ENCODE peak calls at places on chromosomes 1 and 21, in ten cellular contexts. One of them, this sample, is unnamed. For H3K4me1 and H3K9me2, the result is how much of the 10 kb centered on the place peaks cover.

GRCh38 chr1:112674986-112675727 is 698 bp downstream of the MOV10 start:
- DNase-seq in GM23338: peak
- DNase-seq in MM.1S: no peak
- DNase-seq in SK-N-SH: peak
- DNase-seq in HCT116: no peak
- DNase-seq in hepatocyte: peak
- DNase-seq in PC-3: peak
- DNase-seq in GM23248: peak
- DNase-seq in OCI-LY7: peak
- DNase-seq in PC-9: no peak
- DNase-seq in this sample: peak

GRCh38 chr1:60875139-60875538 is 207.2 kb upstream of the NFIA start:
- DNase-seq in GM23338: no peak
- DNase-seq in MM.1S: no peak
- DNase-seq in SK-N-SH: no peak
- DNase-seq in HCT116: no peak
- DNase-seq in hepatocyte: no peak
- DNase-seq in PC-3: no peak
- DNase-seq in GM23248: peak
- DNase-seq in OCI-LY7: no peak
- DNase-seq in PC-9: no peak
- DNase-seq in this sample: no peak

GRCh38 chr21:15455819-15456462 is 273.8 kb upstream of the USP25 start:
- DNase-seq in GM23338: no peak
- DNase-seq in MM.1S: no peak
- DNase-seq in SK-N-SH: no peak
- DNase-seq in HCT116: no peak
- DNase-seq in hepatocyte: peak
- DNase-seq in PC-3: no peak
- DNase-seq in GM23248: no peak
- DNase-seq in OCI-LY7: no peak
- DNase-seq in PC-9: no peak
- DNase-seq in this sample: no peak

GRCh38 chr1:169368406-169368769 is 393 bp downstream of the BLZF1 start:
- DNase-seq in GM23338: peak
- DNase-seq in MM.1S: peak
- DNase-seq in SK-N-SH: peak
- DNase-seq in HCT116: no peak
- DNase-seq in hepatocyte: peak
- DNase-seq in PC-3: peak
- DNase-seq in GM23248: peak
- DNase-seq in OCI-LY7: peak
- DNase-seq in PC-9: no peak
- DNase-seq in this sample: peak

GRCh38 chr21:34077888-34078287 is 4.5 kb downstream of the MRPS6 start:
- DNase-seq in GM23338: no peak
- DNase-seq in MM.1S: no peak
- DNase-seq in SK-N-SH: no peak
- DNase-seq in HCT116: no peak
- DNase-seq in hepatocyte: no peak
- DNase-seq in PC-3: no peak
- DNase-seq in GM23248: no peak
- DNase-seq in OCI-LY7: no peak
- DNase-seq in PC-9: no peak
- DNase-seq in this sample: no peak

GRCh38 chr1:165224504-165224903 is 132.0 kb downstream of the LMX1A start:
- DNase-seq in GM23338: no peak
- DNase-seq in MM.1S: no peak
- DNase-seq in SK-N-SH: no peak
- DNase-seq in HCT116: no peak
- DNase-seq in hepatocyte: no peak
- DNase-seq in PC-3: no peak
- DNase-seq in GM23248: no peak
- DNase-seq in OCI-LY7: no peak
- DNase-seq in PC-9: no peak
- DNase-seq in this sample: no peak

GRCh38 chr1:110059133-110059863 is 11.2 kb downstream of the ALX3 start:
- DNase-seq in GM23338: no peak
- DNase-seq in MM.1S: no peak
- DNase-seq in SK-N-SH: peak
- DNase-seq in HCT116: no peak
- DNase-seq in hepatocyte: no peak
- DNase-seq in PC-3: no peak
- DNase-seq in GM23248: no peak
- DNase-seq in OCI-LY7: no peak
- DNase-seq in PC-9: no peak
- DNase-seq in this sample: no peak

GRCh38 chr21:46352156-46352499 is 28.2 kb downstream of the PCNT start:
- DNase-seq in GM23338: no peak
- DNase-seq in MM.1S: no peak
- DNase-seq in SK-N-SH: no peak
- DNase-seq in HCT116: no peak
- DNase-seq in hepatocyte: no peak
- DNase-seq in PC-3: no peak
- DNase-seq in GM23248: no peak
- DNase-seq in OCI-LY7: no peak
- DNase-seq in PC-9: no peak
- DNase-seq in this sample: no peak

GRCh38 chr1:209241481-209241880 is 342.0 kb upstream of the CAMK1G start:
- DNase-seq in GM23338: no peak
- DNase-seq in MM.1S: no peak
- DNase-seq in SK-N-SH: no peak
- DNase-seq in HCT116: no peak
- DNase-seq in hepatocyte: peak
- DNase-seq in PC-3: no peak
- DNase-seq in GM23248: peak
- DNase-seq in OCI-LY7: no peak
- DNase-seq in PC-9: no peak
- DNase-seq in this sample: no peak

GRCh38 chr21:27423073-27423472 is 456.2 kb upstream of the ADAMTS5 start:
- DNase-seq in GM23338: no peak
- DNase-seq in MM.1S: no peak
- DNase-seq in SK-N-SH: no peak
- DNase-seq in HCT116: no peak
- DNase-seq in hepatocyte: no peak
- DNase-seq in PC-3: peak
- DNase-seq in GM23248: peak
- DNase-seq in OCI-LY7: no peak
- DNase-seq in PC-9: no peak
- DNase-seq in this sample: no peak

GRCh38 chr1:25881266-25881665 is 5.8 kb upstream of the PAQR7 start:
- DNase-seq in GM23338: no peak
- DNase-seq in MM.1S: no peak
- DNase-seq in SK-N-SH: no peak
- DNase-seq in HCT116: no peak
- DNase-seq in hepatocyte: no peak
- DNase-seq in PC-3: no peak
- DNase-seq in GM23248: no peak
- DNase-seq in OCI-LY7: no peak
- DNase-seq in PC-9: no peak
- DNase-seq in this sample: no peak
- H3K4me1 ChIP-seq in GM23338: under half
- H3K4me1 ChIP-seq in MM.1S: under half
- H3K4me1 ChIP-seq in SK-N-SH: under half
- H3K4me1 ChIP-seq in HCT116: under half
- H3K4me1 ChIP-seq in hepatocyte: under half
- H3K4me1 ChIP-seq in PC-3: under half
- H3K4me1 ChIP-seq in GM23248: under half
- H3K4me1 ChIP-seq in OCI-LY7: under half
- H3K4me1 ChIP-seq in PC-9: under half
- H3K4me1 ChIP-seq in this sample: under half

GRCh38 chr1:153206631-153207030 is 3.4 kb downstream of the LELP1 start:
- DNase-seq in GM23338: no peak
- DNase-seq in MM.1S: no peak
- DNase-seq in SK-N-SH: no peak
- DNase-seq in HCT116: no peak
- DNase-seq in hepatocyte: no peak
- DNase-seq in PC-3: no peak
- DNase-seq in GM23248: no peak
- DNase-seq in OCI-LY7: no peak
- DNase-seq in PC-9: no peak
- DNase-seq in this sample: no peak
- H3K9me2 ChIP-seq in GM23338: under half
- H3K9me2 ChIP-seq in MM.1S: under half
- H3K9me2 ChIP-seq in SK-N-SH: under half
- H3K9me2 ChIP-seq in HCT116: under half
- H3K9me2 ChIP-seq in hepatocyte: under half
- H3K9me2 ChIP-seq in PC-3: under half
- H3K9me2 ChIP-seq in GM23248: under half
- H3K9me2 ChIP-seq in OCI-LY7: under half
- H3K9me2 ChIP-seq in PC-9: under half
- H3K9me2 ChIP-seq in this sample: under half

DNA sequence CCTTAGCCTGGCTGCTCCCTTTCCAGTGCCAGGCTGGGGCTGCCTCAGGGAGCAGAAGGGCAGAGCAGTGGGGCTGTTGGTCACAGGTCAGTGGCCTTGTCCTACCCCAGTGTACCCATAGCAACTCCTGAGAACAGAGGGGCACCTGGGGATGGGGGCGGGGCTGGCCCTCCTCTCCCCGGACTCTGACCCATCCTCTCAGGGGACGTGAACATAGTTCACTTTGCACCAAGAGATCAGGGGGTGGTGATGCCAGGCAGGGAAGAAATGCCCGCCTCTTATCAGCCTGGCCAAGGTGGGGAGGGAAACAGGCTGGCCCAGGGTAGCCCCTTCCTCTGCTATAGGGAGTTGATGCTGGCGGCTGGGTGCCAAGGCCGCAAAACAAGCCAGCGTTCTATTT is 4.9 kb downstream of the ETNK2 start:
- DNase-seq in GM23338: no peak
- DNase-seq in MM.1S: no peak
- DNase-seq in SK-N-SH: no peak
- DNase-seq in HCT116: no peak
- DNase-seq in hepatocyte: no peak
- DNase-seq in PC-3: no peak
- DNase-seq in GM23248: no peak
- DNase-seq in OCI-LY7: no peak
- DNase-seq in PC-9: no peak
- DNase-seq in this sample: no peak
- H3K4me1 ChIP-seq in GM23338: under half
- H3K4me1 ChIP-seq in MM.1S: under half
- H3K4me1 ChIP-seq in SK-N-SH: under half
- H3K4me1 ChIP-seq in HCT116: under half
- H3K4me1 ChIP-seq in hepatocyte: under half
- H3K4me1 ChIP-seq in PC-3: under half
- H3K4me1 ChIP-seq in GM23248: under half
- H3K4me1 ChIP-seq in OCI-LY7: under half
- H3K4me1 ChIP-seq in PC-9: under half
- H3K4me1 ChIP-seq in this sample: under half

DNA sequence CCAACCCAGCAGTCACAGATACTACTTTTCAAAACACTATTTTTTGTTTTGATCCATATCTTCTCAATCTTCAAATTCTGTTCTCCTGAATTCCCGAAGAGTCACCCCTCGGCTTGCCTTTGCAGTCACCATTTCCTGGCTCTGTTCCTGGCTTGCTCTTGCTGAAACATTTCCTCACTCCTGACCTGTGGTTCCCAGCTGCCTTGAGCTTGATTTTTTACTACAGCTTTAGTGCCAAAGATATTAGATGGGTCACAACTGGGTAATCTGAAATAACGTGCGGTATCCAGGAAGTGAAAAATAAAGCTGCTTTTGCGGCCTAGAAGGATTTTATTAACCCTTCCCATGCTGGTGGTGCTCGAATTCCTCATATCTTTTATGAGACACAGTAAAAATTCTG is 318.8 kb downstream of the PCP4 start:
- DNase-seq in GM23338: no peak
- DNase-seq in MM.1S: no peak
- DNase-seq in SK-N-SH: no peak
- DNase-seq in HCT116: no peak
- DNase-seq in hepatocyte: no peak
- DNase-seq in PC-3: no peak
- DNase-seq in GM23248: no peak
- DNase-seq in OCI-LY7: no peak
- DNase-seq in PC-9: no peak
- DNase-seq in this sample: no peak
- H3K9me2 ChIP-seq in GM23338: under half
- H3K9me2 ChIP-seq in MM.1S: under half
- H3K9me2 ChIP-seq in SK-N-SH: under half
- H3K9me2 ChIP-seq in HCT116: under half
- H3K9me2 ChIP-seq in hepatocyte: under half
- H3K9me2 ChIP-seq in PC-3: under half
- H3K9me2 ChIP-seq in GM23248: under half
- H3K9me2 ChIP-seq in OCI-LY7: under half
- H3K9me2 ChIP-seq in PC-9: under half
- H3K9me2 ChIP-seq in this sample: under half

GRCh38 chr1:37358992-37359391 is 115.4 kb upstream of the ZC3H12A start:
- DNase-seq in GM23338: no peak
- DNase-seq in MM.1S: no peak
- DNase-seq in SK-N-SH: no peak
- DNase-seq in HCT116: no peak
- DNase-seq in hepatocyte: no peak
- DNase-seq in PC-3: no peak
- DNase-seq in GM23248: no peak
- DNase-seq in OCI-LY7: no peak
- DNase-seq in PC-9: no peak
- DNase-seq in this sample: no peak
- H3K4me1 ChIP-seq in GM23338: under half
- H3K4me1 ChIP-seq in MM.1S: under half
- H3K4me1 ChIP-seq in SK-N-SH: under half
- H3K4me1 ChIP-seq in HCT116: under half
- H3K4me1 ChIP-seq in hepatocyte: under half
- H3K4me1 ChIP-seq in PC-3: under half
- H3K4me1 ChIP-seq in GM23248: under half
- H3K4me1 ChIP-seq in OCI-LY7: under half
- H3K4me1 ChIP-seq in PC-9: under half
- H3K4me1 ChIP-seq in this sample: under half

GRCh38 chr21:40176732-40177131 is 309.5 kb downstream of the PCP4 start:
- DNase-seq in GM23338: no peak
- DNase-seq in MM.1S: peak
- DNase-seq in SK-N-SH: peak
- DNase-seq in HCT116: no peak
- DNase-seq in hepatocyte: no peak
- DNase-seq in PC-3: no peak
- DNase-seq in GM23248: no peak
- DNase-seq in OCI-LY7: no peak
- DNase-seq in PC-9: no peak
- DNase-seq in this sample: no peak
- H3K9me2 ChIP-seq in GM23338: under half
- H3K9me2 ChIP-seq in MM.1S: under half
- H3K9me2 ChIP-seq in SK-N-SH: under half
- H3K9me2 ChIP-seq in HCT116: under half
- H3K9me2 ChIP-seq in hepatocyte: under half
- H3K9me2 ChIP-seq in PC-3: under half
- H3K9me2 ChIP-seq in GM23248: under half
- H3K9me2 ChIP-seq in OCI-LY7: under half
- H3K9me2 ChIP-seq in PC-9: under half
- H3K9me2 ChIP-seq in this sample: under half

DNA sequence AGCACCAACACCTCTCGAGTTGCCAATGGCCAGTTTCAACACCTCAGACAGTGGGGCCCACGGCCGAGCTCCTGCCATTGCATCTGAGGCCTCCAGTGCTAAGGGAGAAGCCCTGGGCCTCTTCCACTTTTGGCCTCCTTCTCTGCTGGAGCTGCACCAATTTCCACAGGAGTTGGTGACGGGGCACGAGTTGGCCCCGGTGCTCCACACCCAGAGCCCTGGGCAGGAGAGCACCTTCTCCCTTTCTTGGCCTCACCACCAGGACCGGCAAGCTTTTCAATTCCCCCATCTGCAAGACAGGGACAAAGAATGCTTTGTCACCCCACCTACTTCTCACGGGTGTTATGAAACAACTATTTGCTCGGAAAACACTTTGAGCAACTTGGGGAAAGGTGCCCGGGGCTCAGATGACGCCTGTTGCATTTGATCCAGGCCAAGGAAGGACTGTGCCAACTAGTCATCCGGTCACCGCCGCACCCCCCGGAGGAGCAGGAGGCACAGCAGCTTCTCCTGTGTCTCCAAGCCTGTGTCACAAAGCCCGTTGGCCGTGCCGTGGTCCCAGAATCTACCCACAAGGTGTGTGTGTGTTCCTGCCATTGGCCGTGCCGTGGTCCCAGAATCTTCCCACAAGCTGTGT is 55.2 kb downstream of the TOMM20 start:
- DNase-seq in GM23338: no peak
- DNase-seq in MM.1S: no peak
- DNase-seq in SK-N-SH: no peak
- DNase-seq in HCT116: no peak
- DNase-seq in hepatocyte: peak
- DNase-seq in PC-3: peak
- DNase-seq in GM23248: peak
- DNase-seq in OCI-LY7: no peak
- DNase-seq in PC-9: peak
- DNase-seq in this sample: no peak
- H3K4me1 ChIP-seq in GM23338: under half
- H3K4me1 ChIP-seq in MM.1S: under half
- H3K4me1 ChIP-seq in SK-N-SH: under half
- H3K4me1 ChIP-seq in HCT116: half or more
- H3K4me1 ChIP-seq in hepatocyte: under half
- H3K4me1 ChIP-seq in PC-3: half or more
- H3K4me1 ChIP-seq in GM23248: under half
- H3K4me1 ChIP-seq in OCI-LY7: half or more
- H3K4me1 ChIP-seq in PC-9: half or more
- H3K4me1 ChIP-seq in this sample: under half

This sample was measured in Karpas-422.